ENCODE peak calls at places on chromosomes 2 and 18, in eight cellular contexts. L is neural progenitor cell, G is tibial artery, K is GM23338, Z is WERI-Rb-1, A is breast epithelium, H is lower lobe of right lung, D is body of pancreas. O is an unnamed sample.

GRCh38 chr2:155404433-155405002 is 706.0 kb downstream of the KCNJ3 start:
- DNase-seq in L (no peak), G (no peak), K (no peak), Z (no peak), A (no peak), H (no peak), D (no peak), O (no peak)

GRCh38 chr2:85433511-85434089 is 15.1 kb downstream of the SH2D6 start:
- DNase-seq in L (no peak), G (peak), K (peak), Z (peak), A (peak), H (peak), D (peak), O (peak)

GRCh38 chr18:57837917-57838548 is 34.9 kb upstream of the ATP8B1 start:
- DNase-seq in L (no peak), G (no peak), K (no peak), Z (no peak), A (no peak), H (no peak), D (no peak), O (no peak)

GRCh38 chr18:3623769-3624545 is 174.0 kb downstream of the TGIF1 start:
- DNase-seq in L (peak), G (peak), K (peak), Z (peak), A (peak), H (peak), D (peak), O (peak)

GRCh38 chr18:46338761-46339160 is 234.6 kb downstream of the HAUS1 start:
- DNase-seq in L (peak), G (peak), K (no peak), Z (peak), A (no peak), H (no peak), D (no peak), O (no peak)

GRCh38 chr2:188628989-188629889 is 337.6 kb downstream of the GULP1 start:
- DNase-seq in L (peak), G (no peak), K (no peak), Z (no peak), A (no peak), H (no peak), D (no peak), O (peak)

GRCh38 chr2:188382107-188382506 is 90.4 kb downstream of the GULP1 start:
- DNase-seq in L (no peak), G (no peak), K (no peak), Z (no peak), A (no peak), H (no peak), D (no peak), O (peak)

GRCh38 chr2:6445156-6445555 is 420.6 kb downstream of the CMPK2 start:
- DNase-seq in L (no peak), G (no peak), K (no peak), Z (no peak), A (no peak), H (no peak), D (no peak), O (no peak)

GRCh38 chr2:238876232-238876630 is 28.3 kb downstream of the TWIST2 start:
- DNase-seq in L (no peak), G (peak), K (no peak), Z (no peak), A (no peak), H (no peak), D (no peak), O (no peak)

GRCh38 chr18:48859311-48860275 is 91.2 kb downstream of the SMAD7 start:
- DNase-seq in L (peak), G (no peak), K (peak), Z (peak), A (no peak), H (peak), D (no peak), O (no peak)

GRCh38 chr18:9449580-9449979 is 25.7 kb upstream of the RALBP1 start:
- DNase-seq in L (peak), G (no peak), K (no peak), Z (peak), A (no peak), H (no peak), D (no peak), O (no peak)

GRCh38 chr2:45836740-45837139 is 185.3 kb downstream of the PRKCE start:
- DNase-seq in L (no peak), G (no peak), K (no peak), Z (no peak), A (no peak), H (no peak), D (no peak), O (no peak)

GRCh38 chr18:26252411-26252810 is 26.2 kb downstream of the TAF4B start:
- DNase-seq in L (no peak), G (no peak), K (no peak), Z (no peak), A (no peak), H (no peak), D (no peak), O (no peak)

GRCh38 chr2:20925265-20925889 is 102.5 kb upstream of the LDAH start:
- DNase-seq in L (peak), G (no peak), K (peak), Z (no peak), A (no peak), H (no peak), D (no peak), O (no peak)

GRCh38 chr2:27117995-27118524 is 868 bp downstream of the CGREF1 start:
- DNase-seq in L (no peak), G (no peak), K (no peak), Z (no peak), A (no peak), H (no peak), D (no peak), O (no peak)

GRCh38 chr2:98730851-98731708 is at the start of gene MGAT4A:
- DNase-seq in L (peak), G (peak), K (peak), Z (peak), A (peak), H (peak), D (peak), O (peak)

GRCh38 chr2:181658444-181658843 is 1.5 kb upstream of the CERKL start:
- DNase-seq in L (peak), G (no peak), K (peak), Z (peak), A (no peak), H (no peak), D (no peak), O (no peak)

GRCh38 chr18:5061785-5062184 is 135.3 kb downstream of the AKAIN1 start:
- DNase-seq in L (no peak), G (no peak), K (no peak), Z (no peak), A (no peak), H (no peak), D (no peak), O (no peak)

GRCh38 chr2:241891315-241891987 is 21.9 kb downstream of the RTP5 start:
- DNase-seq in L (no peak), G (no peak), K (no peak), Z (no peak), A (no peak), H (peak), D (peak), O (no peak)

GRCh38 chr18:69326094-69326493 is 74.6 kb upstream of the DOK6 start:
- DNase-seq in L (no peak), G (no peak), K (no peak), Z (no peak), A (no peak), H (no peak), D (no peak), O (no peak)

GRCh38 chr18:38459086-38459485 is 893.5 kb upstream of the CELF4 start:
- DNase-seq in L (peak), G (no peak), K (no peak), Z (peak), A (no peak), H (no peak), D (no peak), O (no peak)

GRCh38 chr18:40121001-40121400 is 1834.0 kb upstream of the PIK3C3 start:
- DNase-seq in L (peak), G (no peak), K (no peak), Z (no peak), A (no peak), H (no peak), D (no peak), O (no peak)

GRCh38 chr2:7012141-7012809 is 95.1 kb downstream of the RNF144A start:
- DNase-seq in L (no peak), G (no peak), K (no peak), Z (no peak), A (no peak), H (no peak), D (no peak), O (peak)

GRCh38 chr18:59818769-59819168 is 81.0 kb upstream of the PMAIP1 start:
- DNase-seq in L (no peak), G (no peak), K (no peak), Z (no peak), A (no peak), H (no peak), D (no peak), O (no peak)

GRCh38 chr18:59822612-59823275 is 77.1 kb upstream of the PMAIP1 start:
- DNase-seq in L (no peak), G (no peak), K (no peak), Z (no peak), A (no peak), H (no peak), D (no peak), O (no peak)

GRCh38 chr18:59821983-59822382 is 77.8 kb upstream of the PMAIP1 start:
- DNase-seq in L (no peak), G (no peak), K (no peak), Z (no peak), A (no peak), H (no peak), D (no peak), O (peak)

GRCh38 chr18:59820663-59821062 is 79.1 kb upstream of the PMAIP1 start:
- DNase-seq in L (no peak), G (no peak), K (no peak), Z (no peak), A (no peak), H (no peak), D (no peak), O (peak)

DNA sequence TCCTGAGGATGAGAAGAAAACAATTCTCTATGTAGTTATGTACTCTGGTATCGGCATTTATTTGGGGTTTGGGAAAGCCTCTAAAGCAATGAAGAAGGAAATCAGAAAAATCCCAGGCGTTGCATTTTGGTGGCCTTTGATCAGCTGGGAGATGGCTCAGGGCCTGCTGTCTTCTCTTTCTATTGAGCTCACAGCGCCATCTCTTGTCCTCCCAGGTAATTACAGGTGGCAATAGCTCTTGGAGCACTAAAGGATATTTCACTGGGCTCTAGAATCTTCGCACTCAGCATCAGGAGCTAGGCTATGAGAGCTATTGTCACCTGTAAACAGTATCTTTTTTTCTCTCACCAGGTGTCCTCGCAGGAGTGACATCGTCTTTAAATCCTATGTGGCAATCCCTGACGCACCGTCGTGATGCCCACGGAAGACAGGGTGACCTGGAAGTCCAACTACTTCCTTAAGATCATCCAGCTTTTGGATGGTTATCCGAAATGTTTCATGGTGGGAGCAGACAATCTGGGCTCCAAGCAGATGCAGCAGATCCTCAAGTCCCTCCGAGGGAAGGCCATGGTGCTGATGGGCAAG is 76.1 kb upstream of the PMAIP1 start:
- DNase-seq in L (peak), G (peak), K (peak), Z (peak), A (no peak), H (no peak), D (peak), O (peak)
- TF ChIP-seq CTCF in L (peak), G (peak), K (peak), Z (peak), A (peak), H (peak), D (peak), O (peak)

GRCh38 chr2:201883970-201884369 is 77.6 kb downstream of the CDK15 start:
- DNase-seq in L (no peak), G (no peak), K (no peak), Z (no peak), A (no peak), H (no peak), D (no peak), O (no peak)

GRCh38 chr2:201881731-201882130 is 75.4 kb downstream of the CDK15 start:
- DNase-seq in L (no peak), G (no peak), K (no peak), Z (no peak), A (no peak), H (no peak), D (no peak), O (peak)

GRCh38 chr2:201881382-201881720 is 75.0 kb downstream of the CDK15 start:
- DNase-seq in L (no peak), G (no peak), K (no peak), Z (no peak), A (no peak), H (no peak), D (no peak), O (peak)

GRCh38 chr2:201883559-201883958 is 77.2 kb downstream of the CDK15 start:
- DNase-seq in L (no peak), G (peak), K (no peak), Z (peak), A (no peak), H (no peak), D (no peak), O (no peak)

DNA sequence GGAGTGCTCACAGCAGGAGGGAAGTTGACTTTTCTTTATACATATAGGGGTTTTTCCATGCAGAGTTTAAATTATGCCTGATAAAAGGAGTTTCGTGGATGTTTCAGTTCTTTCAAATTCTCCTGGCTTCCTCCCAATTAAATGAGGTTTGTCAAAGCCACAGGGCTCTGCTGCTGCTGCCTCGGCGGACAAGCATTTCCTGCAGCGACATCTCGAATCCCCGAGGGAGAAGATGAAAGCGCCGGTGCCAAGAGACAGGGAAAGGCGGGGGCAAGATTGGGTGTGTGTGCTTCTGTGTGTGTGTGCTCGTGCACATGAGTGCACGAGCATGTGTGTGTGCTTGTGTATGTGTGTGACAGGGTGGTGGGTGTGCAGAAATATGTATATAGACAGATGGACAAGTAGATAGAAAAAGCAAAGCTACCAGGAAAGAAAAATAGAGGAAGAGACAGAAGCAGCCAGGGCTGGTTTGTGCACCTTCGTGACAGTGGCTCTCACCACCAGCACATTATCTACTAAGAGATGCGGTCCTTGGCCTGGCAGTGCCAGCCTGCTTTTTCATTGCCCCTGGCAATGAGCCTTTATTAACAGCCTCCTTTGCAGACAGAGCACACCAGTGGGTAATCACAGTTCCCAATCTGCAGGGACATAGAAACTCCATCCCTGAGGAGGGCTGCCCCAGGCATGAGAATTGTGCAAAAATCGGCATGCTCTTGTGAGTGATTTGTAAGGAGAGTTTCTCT is 76.2 kb downstream of the CDK15 start:
- DNase-seq in L (peak), G (no peak), K (peak), Z (no peak), A (no peak), H (no peak), D (no peak), O (peak)
- H3K4me3 ChIP-seq in L (no peak), G (no peak), K (no peak), Z (no peak), A (no peak), H (no peak), D (no peak), O (no peak)

GRCh38 chr2:143282684-143283083 is 153.5 kb downstream of the ARHGAP15 start:
- DNase-seq in L (peak), G (no peak), K (peak), Z (no peak), A (no peak), H (no peak), D (no peak), O (no peak)
- TF ChIP-seq CTCF in L (peak), G (no peak), K (peak), Z (peak), A (no peak), H (no peak), D (no peak), O (peak)

DNA sequence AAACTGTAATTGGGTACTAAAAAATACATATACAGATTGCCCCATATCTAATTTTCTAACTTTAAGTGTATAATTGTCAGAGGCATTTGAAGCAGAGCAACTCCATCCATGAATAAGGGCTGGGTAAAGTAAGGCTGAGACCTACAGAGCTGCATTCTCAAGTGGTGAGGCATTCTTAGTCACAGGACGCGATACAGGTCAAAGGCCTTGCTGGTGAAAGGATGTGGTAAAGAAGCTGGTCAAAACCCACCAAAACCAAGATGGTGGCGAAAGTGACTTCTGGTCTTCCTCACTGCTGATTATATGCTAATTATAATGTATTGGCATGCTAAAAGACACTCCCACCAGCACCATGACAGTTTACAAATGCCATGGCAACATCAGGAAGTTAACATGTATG is 50.0 kb downstream of the SLC8A1 start:
- DNase-seq in L (no peak), G (no peak), K (no peak), Z (no peak), A (no peak), H (no peak), D (no peak), O (peak)
- H3K4me3 ChIP-seq in L (no peak), G (no peak), K (no peak), Z (no peak), A (no peak), H (no peak), D (no peak), O (no peak)

GRCh38 chr2:42086500-42086953 is 38.7 kb downstream of the PKDCC start:
- DNase-seq in L (peak), G (no peak), K (peak), Z (peak), A (no peak), H (no peak), D (peak), O (peak)
- TF ChIP-seq CTCF in L (peak), G (peak), K (peak), Z (peak), A (peak), H (peak), D (peak), O (peak)

GRCh38 chr2:42791606-42792005 is 777 bp downstream of the HAAO start:
- DNase-seq in L (no peak), G (no peak), K (no peak), Z (no peak), A (no peak), H (no peak), D (no peak), O (no peak)
- H3K4me3 ChIP-seq in L (no peak), G (peak), K (peak), Z (no peak), A (peak), H (peak), D (no peak), O (no peak)